ENCODE peak calls at places on chromosomes 12 and 14, in four cellular contexts. C, L, M and D are unnamed samples.

GRCh38 chr14:33114331-33114730 is 175.7 kb downstream of the NPAS3 start:
- DNase-seq in C (no peak), L (no peak), M (no peak), D (no peak)

GRCh38 chr14:96100171-96101064 is 61.3 kb downstream of the C14orf132 start:
- DNase-seq in C (peak), M (peak), L (peak), D (peak)

GRCh38 chr14:84482256-84483071 is 1047.5 kb upstream of the FLRT2 start:
- DNase-seq in C (no peak), M (peak), L (peak), D (peak)

GRCh38 chr12:47078733-47079364 is 572 bp upstream of the PCED1B start:
- DNase-seq in M (no peak), L (peak), C (no peak), D (no peak)

GRCh38 chr14:91297081-91297711 is 52.7 kb upstream of the GPR68 start:
- DNase-seq in M (no peak), C (no peak), L (no peak), D (no peak)

GRCh38 chr12:68001486-68002466 is 12.5 kb downstream of the IFNG-AS1 start:
- DNase-seq in L (no peak), C (no peak), M (no peak), D (no peak)

GRCh38 chr14:24605435-24606190 is 3.9 kb downstream of the GZMH start:
- DNase-seq in C (peak), L (no peak), M (no peak), D (no peak)

GRCh38 chr12:53466640-53467039 is 14.7 kb downstream of the PCBP2 start:
- DNase-seq in M (no peak), L (no peak), C (no peak), D (no peak)

GRCh38 chr14:101288436-101289229 is 272.7 kb upstream of the DIO3 start:
- DNase-seq in C (no peak), L (no peak), M (no peak), D (no peak)

GRCh38 chr12:42332301-42332894 is 6.4 kb downstream of the PPHLN1 start:
- DNase-seq in C (no peak), M (no peak), L (peak), D (peak)

GRCh38 chr12:2693204-2693860 is 101.4 kb upstream of the FKBP4 start:
- DNase-seq in M (no peak), C (no peak), L (no peak), D (no peak)

GRCh38 chr14:61388976-61389576 is 67.7 kb downstream of the PRKCH start:
- DNase-seq in M (no peak), C (no peak), L (no peak), D (peak)

GRCh38 chr12:108191938-108192337 is 62.9 kb downstream of the WSCD2 start:
- DNase-seq in M (no peak), C (no peak), L (no peak), D (no peak)

GRCh38 chr14:69485701-69486100 is 1.2 kb downstream of the PLEKHD1 start:
- DNase-seq in C (no peak), M (no peak), L (no peak), D (no peak)

GRCh38 chr12:118999107-118999506 is 17.8 kb downstream of the SRRM4 start:
- DNase-seq in L (no peak), M (no peak), C (no peak), D (no peak)

GRCh38 chr14:99559286-99559990 is 44.6 kb downstream of the CCDC85C start:
- DNase-seq in M (no peak), L (peak), C (no peak), D (no peak)
- H3K27ac ChIP-seq in M (no peak), L (no peak), C (no peak), D (no peak)

GRCh38 chr12:1324900-1325299 is 269.5 kb downstream of the FBXL14 start:
- DNase-seq in L (no peak), C (no peak), M (no peak), D (no peak)
- H3K4me3 ChIP-seq in L (no peak), C (no peak), M (no peak), D (no peak)

GRCh38 chr14:43729149-43729548 is 777.9 kb downstream of the FSCB start:
- DNase-seq in M (no peak), C (no peak), L (no peak), D (no peak)
- TF ChIP-seq CTCF in M (no peak), C (no peak), L (no peak), D (no peak)

DNA sequence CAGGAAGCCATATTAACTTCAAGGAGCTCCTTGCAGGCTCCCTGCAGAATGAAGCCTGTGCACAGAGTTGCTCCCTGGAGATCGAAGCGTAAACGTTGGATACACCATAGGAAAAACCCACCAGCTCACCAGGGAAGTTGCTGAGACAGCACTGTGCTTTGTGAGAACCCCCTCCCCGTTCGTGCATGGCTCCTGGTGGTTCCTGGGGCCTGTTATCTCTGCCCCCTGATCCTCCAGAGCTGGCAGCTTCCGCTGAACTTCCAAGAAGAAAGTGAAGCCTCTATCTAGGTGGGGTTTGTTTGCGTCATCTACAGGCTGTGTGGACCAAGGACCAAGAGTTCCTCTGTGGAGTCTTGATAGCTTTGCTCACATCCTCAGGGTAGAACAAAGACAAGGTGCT is 2.4 kb upstream of the CCDC85C start:
- DNase-seq in L (no peak), M (no peak), C (no peak), D (no peak)
- H3K27ac ChIP-seq in L (no peak), M (no peak), C (no peak), D (no peak)

GRCh38 chr12:124867389-124867930 is 3.8 kb upstream of the SCARB1 start:
- DNase-seq in L (peak), C (no peak), M (peak), D (peak)
- H3K4me3 ChIP-seq in L (no peak), C (no peak), M (no peak), D (no peak)

GRCh38 chr12:1532796-1533195 is 61.6 kb downstream of the FBXL14 start:
- DNase-seq in C (no peak), M (no peak), L (no peak), D (no peak)
- TF ChIP-seq CTCF in C (no peak), M (peak), L (no peak), D (peak)

GRCh38 chr14:20436363-20436755 is 393 bp upstream of the KLHL33 start:
- DNase-seq in L (peak), M (no peak), C (no peak), D (peak)
- H3K27ac ChIP-seq in L (no peak), M (no peak), C (no peak), D (no peak)

GRCh38 chr12:34203866-34204620 is 181.7 kb downstream of the ALG10 start:
- DNase-seq in M (no peak), L (no peak), C (no peak), D (no peak)
- H3K4me3 ChIP-seq in M (no peak), L (no peak), C (no peak), D (no peak)